ENCODE peak calls at places on chromosomes 5 and 9, in five cellular contexts. U is upper lobe of left lung, I is erythroblast, Q is K562, T is uterus. V is an unnamed sample.

GRCh38 chr9:134983094-134983493 is 65.4 kb upstream of the FCN1 start:
- DNase-seq in U (peak), I (peak), Q (peak), T (no peak), V (no peak)

GRCh38 chr9:124088476-124088837 is 76.9 kb downstream of the LHX2 start:
- DNase-seq in U (no peak), I (no peak), Q (no peak), T (no peak), V (no peak)

GRCh38 chr5:57698785-57699184 is 216.2 kb upstream of the ACTBL2 start:
- DNase-seq in U (no peak), I (no peak), Q (no peak), T (no peak), V (peak)

GRCh38 chr9:92501671-92502393 is 19.5 kb upstream of the ASPN start:
- DNase-seq in U (no peak), I (peak), Q (peak), T (peak), V (peak)

GRCh38 chr9:87375397-87376073 is 122.1 kb upstream of the DAPK1 start:
- DNase-seq in U (no peak), I (no peak), Q (no peak), T (no peak), V (peak)

GRCh38 chr5:178542455-178542854 is 47.7 kb downstream of the COL23A1 start:
- DNase-seq in U (no peak), I (no peak), Q (no peak), T (no peak), V (no peak)

GRCh38 chr5:81787843-81788242 is 36.9 kb upstream of the SSBP2 start:
- DNase-seq in U (no peak), I (peak), Q (no peak), T (peak), V (peak)

GRCh38 chr5:32680183-32680582 is 30.9 kb upstream of the NPR3 start:
- DNase-seq in U (no peak), I (no peak), Q (no peak), T (no peak), V (no peak)

GRCh38 chr9:5800969-5801738 is 31.8 kb downstream of the ERMP1 start:
- DNase-seq in U (no peak), I (peak), Q (no peak), T (no peak), V (no peak)

GRCh38 chr5:142900926-142901325 is 130.7 kb downstream of the ARHGAP26 start:
- DNase-seq in U (no peak), I (no peak), Q (no peak), T (no peak), V (no peak)

GRCh38 chr9:74846771-74847170 is 41.0 kb downstream of the TRPM6 start:
- DNase-seq in U (no peak), I (no peak), Q (no peak), T (no peak), V (peak)

GRCh38 chr9:126440938-126441337 is 114.3 kb downstream of the MVB12B start:
- DNase-seq in U (no peak), I (no peak), Q (no peak), T (no peak), V (no peak)

GRCh38 chr9:4866239-4866969 is 73.7 kb downstream of the RCL1 start:
- DNase-seq in U (no peak), I (peak), Q (no peak), T (no peak), V (no peak)

GRCh38 chr5:1751864-1752822 is 47.5 kb downstream of the MRPL36 start:
- DNase-seq in U (no peak), I (no peak), Q (no peak), T (peak), V (no peak)

GRCh38 chr5:95887977-95888376 is 65.5 kb upstream of the GLRX start:
- DNase-seq in U (no peak), I (no peak), Q (no peak), T (no peak), V (peak)

GRCh38 chr9:91345978-91346377 is 15.7 kb downstream of the AUH start:
- DNase-seq in U (no peak), I (no peak), Q (no peak), T (no peak), V (no peak)

GRCh38 chr5:6544561-6544935 is 88.3 kb downstream of the NSUN2 start:
- DNase-seq in U (no peak), I (no peak), Q (no peak), T (no peak), V (no peak)

GRCh38 chr5:6547498-6547897 is 85.3 kb downstream of the NSUN2 start:
- DNase-seq in U (no peak), I (no peak), Q (no peak), T (no peak), V (no peak)

GRCh38 chr5:6545036-6545693 is 87.7 kb downstream of the NSUN2 start:
- DNase-seq in U (no peak), I (no peak), Q (no peak), T (no peak), V (no peak)

GRCh38 chr5:6543830-6544560 is 88.8 kb downstream of the NSUN2 start:
- DNase-seq in U (no peak), I (no peak), Q (no peak), T (no peak), V (no peak)

DNA sequence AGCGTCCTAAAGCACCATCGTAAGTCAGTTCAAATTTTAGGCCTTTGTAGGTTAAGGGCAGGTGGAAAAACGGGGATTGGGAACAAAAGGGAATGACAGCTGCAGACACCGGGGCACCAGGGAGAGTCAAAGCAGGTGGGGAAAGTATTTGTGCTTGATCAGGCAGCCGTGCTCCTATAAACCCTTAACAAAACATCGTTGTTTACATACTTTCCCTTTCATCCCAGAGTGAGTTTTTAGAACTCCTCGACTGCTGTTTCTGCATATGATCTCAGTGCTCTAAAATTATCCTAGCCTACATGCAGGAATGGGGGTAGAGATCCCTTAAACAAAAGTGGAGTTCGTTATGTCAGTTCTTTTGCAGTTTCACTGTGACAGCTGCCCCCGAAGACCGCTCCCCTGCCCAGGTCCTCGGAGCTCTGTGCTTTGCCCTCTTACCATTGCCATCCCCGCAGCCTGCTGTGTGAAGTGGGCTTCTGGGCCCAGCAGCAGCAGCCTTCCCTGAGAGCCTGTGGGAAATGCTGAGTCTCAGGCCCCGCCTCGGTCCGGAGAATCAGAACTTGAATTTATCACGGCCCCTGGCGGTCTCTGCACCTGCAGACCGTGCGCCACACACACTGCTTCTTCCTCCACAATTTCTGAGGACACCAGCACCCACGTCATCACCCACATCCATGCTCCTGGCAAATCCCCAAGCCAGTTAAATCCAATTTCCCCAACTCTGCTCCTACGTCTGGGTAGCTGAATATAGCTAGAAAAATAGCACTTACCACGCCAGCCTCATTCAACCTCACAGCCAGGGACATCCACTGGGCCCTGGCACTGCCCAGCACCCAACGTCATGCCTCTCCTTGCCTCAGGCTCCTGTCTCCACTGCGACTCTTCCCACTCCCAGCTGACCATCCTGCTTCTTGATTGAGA is 86.8 kb downstream of the NSUN2 start:
- DNase-seq in U (no peak), I (no peak), Q (no peak), T (no peak), V (no peak)
- TF ChIP-seq POLR2A in U (no peak), I (no peak), Q (no peak), T (no peak), V (no peak)

GRCh38 chr5:138541511-138541910 is 1.5 kb downstream of the ETF1 start:
- DNase-seq in U (no peak), I (no peak), Q (no peak), T (no peak), V (no peak)

GRCh38 chr5:138542956-138543729 is at the start of gene ETF1:
- DNase-seq in U (peak), I (peak), Q (peak), T (peak), V (peak)

GRCh38 chr5:138543730-138544104 is 681 bp upstream of the ETF1 start:
- DNase-seq in U (no peak), I (no peak), Q (no peak), T (no peak), V (peak)

GRCh38 chr5:138544171-138545134 is 1.4 kb upstream of the ETF1 start:
- DNase-seq in U (no peak), I (peak), Q (no peak), T (no peak), V (no peak)

GRCh38 chr5:138542120-138542955 is 698 bp downstream of the ETF1 start:
- DNase-seq in U (no peak), I (peak), Q (peak), T (no peak), V (no peak)
- TF ChIP-seq POLR2A in U (no peak), I (no peak), Q (no peak), T (no peak), V (no peak)

GRCh38 chr5:135133698-135134515 is 99.9 kb upstream of the PITX1 start:
- DNase-seq in U (no peak), I (peak), Q (peak), T (no peak), V (no peak)
- TF ChIP-seq POLR2A in U (no peak), I (peak), Q (no peak), T (no peak), V (no peak)

DNA sequence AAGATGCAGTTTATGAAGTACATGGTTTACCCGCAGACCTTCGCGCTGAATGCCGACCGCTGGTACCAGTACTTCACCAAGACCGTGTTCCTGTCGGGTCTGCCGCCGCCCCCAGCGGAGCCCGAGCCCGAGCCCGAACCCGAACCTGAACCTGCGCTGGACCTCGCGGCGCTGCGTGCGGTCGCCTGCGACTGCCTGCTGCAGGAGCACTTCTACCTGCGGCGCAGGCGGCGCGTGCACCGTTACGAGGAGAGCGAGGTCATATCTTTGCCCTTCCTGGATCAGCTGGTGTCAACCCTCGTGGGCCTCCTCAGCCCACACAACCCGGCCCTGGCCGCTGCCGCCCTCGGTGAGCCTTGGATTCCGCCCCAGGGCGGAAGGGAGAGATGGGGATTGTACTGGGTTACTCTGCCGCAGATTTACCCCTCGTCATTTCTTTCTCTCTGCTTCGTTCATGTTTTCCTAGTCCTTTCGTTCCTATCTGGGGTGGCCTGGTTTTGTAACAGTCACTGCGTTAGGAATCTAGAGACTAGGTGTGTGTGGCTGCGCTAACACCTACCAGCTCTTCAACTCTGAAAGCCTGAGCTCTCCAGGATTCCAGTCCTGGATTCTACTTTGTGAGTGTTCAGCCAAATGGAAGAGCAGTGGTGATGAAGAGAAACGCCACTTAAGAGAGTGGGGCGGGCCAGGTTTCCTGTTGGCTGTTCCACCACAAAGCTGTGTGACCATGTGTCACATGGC is 638 bp downstream of the MRPS30 start:
- DNase-seq in U (peak), I (peak), Q (peak), T (peak), V (peak)
- TF ChIP-seq POLR2A in U (no peak), I (no peak), Q (peak), T (no peak), V (no peak)